ENCODE peak calls at places on chromosome 1, in ten cellular contexts. F is SJSA1, R is K562, W is aorta, M is bronchial epithelial cell, T is mucosa of descending colon, U is ovary, D is SJCRH30, N is tibial artery, V is heart left ventricle. H is an unnamed sample. For H3K36me3, the result is how much of the 10 kb centered on the place peaks cover.

GRCh38 chr1:187001198-187001904 is 172.6 kb downstream of the PLA2G4A start:
- DNase-seq in M (peak), R (no peak), D (no peak), U (no peak), V (no peak), N (no peak), T (no peak), W (no peak), F (no peak), H (no peak)

GRCh38 chr1:159990005-159990404 is 36.0 kb upstream of the SLAMF9 start:
- DNase-seq in F (no peak), R (no peak), T (no peak), D (no peak), V (no peak), M (no peak), N (no peak), U (no peak), W (no peak), H (no peak)

GRCh38 chr1:19315378-19316206 is 3.5 kb downstream of the SLC66A1 start:
- DNase-seq in F (no peak), R (no peak), V (no peak), W (no peak), U (no peak), D (no peak), M (peak), N (no peak), T (no peak), H (no peak)

GRCh38 chr1:151512326-151512725 is 1.1 kb downstream of the CGN start:
- DNase-seq in R (no peak), W (no peak), F (no peak), N (no peak), M (peak), T (no peak), D (no peak), U (no peak), V (no peak), H (no peak)

GRCh38 chr1:188822248-188822647 is 1655.4 kb downstream of the BRINP3 start:
- DNase-seq in N (no peak), M (no peak), U (no peak), F (no peak), R (no peak), V (no peak), T (no peak), D (peak), W (no peak), H (no peak)

GRCh38 chr1:224090116-224090515 is 23.8 kb upstream of the FBXO28 start:
- DNase-seq in U (no peak), V (no peak), W (no peak), N (no peak), D (no peak), T (no peak), R (no peak), M (no peak), F (no peak), H (no peak)

GRCh38 chr1:172980456-172980855 is 70.3 kb downstream of the TNFSF18 start:
- DNase-seq in N (no peak), F (peak), D (no peak), M (peak), U (no peak), V (no peak), W (no peak), R (no peak), T (no peak), H (no peak)

GRCh38 chr1:235357485-235358378 is 9.5 kb upstream of the TBCE start:
- DNase-seq in U (no peak), F (no peak), R (no peak), T (no peak), W (no peak), D (peak), M (no peak), N (no peak), V (no peak), H (peak)

GRCh38 chr1:147781056-147781471 is 20.7 kb upstream of the GJA5 start:
- DNase-seq in R (no peak), V (no peak), F (no peak), M (peak), T (no peak), U (no peak), W (no peak), N (no peak), D (no peak), H (no peak)

GRCh38 chr1:112605633-112606327 is 13.2 kb downstream of the ST7L start:
- DNase-seq in V (no peak), W (no peak), U (no peak), R (no peak), D (no peak), N (no peak), T (no peak), M (peak), F (peak), H (no peak)

GRCh38 chr1:243796016-243796415 is 54.0 kb downstream of the AKT3 start:
- DNase-seq in V (no peak), T (no peak), W (no peak), D (no peak), R (no peak), F (no peak), U (no peak), M (no peak), N (no peak), H (no peak)

GRCh38 chr1:55184859-55185258 is 30.3 kb downstream of the USP24 start:
- DNase-seq in V (no peak), F (no peak), W (no peak), D (no peak), U (no peak), T (no peak), N (no peak), M (no peak), R (no peak), H (no peak)

GRCh38 chr1:209805341-209805781 is 581 bp downstream of the IRF6 start:
- DNase-seq in U (no peak), R (no peak), M (peak), D (no peak), N (no peak), F (no peak), T (peak), W (no peak), V (no peak), H (no peak)

DNA sequence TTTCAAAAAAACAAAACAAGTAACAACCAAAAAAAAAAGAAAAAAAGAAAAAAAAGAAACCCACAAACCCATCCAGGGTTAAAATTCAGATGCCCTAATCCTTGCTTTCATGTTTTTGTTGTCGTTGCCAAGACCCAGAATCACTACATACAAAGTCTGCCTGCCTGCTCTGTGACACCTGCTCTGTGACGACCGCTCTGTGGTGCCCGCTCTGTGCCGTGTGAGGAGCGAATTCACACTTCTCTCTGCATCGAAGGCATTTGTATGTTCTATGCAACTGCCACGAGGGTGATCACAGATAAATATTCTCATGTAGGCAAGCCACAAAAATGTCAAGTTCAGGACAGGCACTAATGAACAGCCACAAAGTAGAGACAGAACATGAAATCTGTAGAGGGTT is 178.6 kb downstream of the SLC45A1 start:
- DNase-seq in F (no peak), T (no peak), W (no peak), R (no peak), V (no peak), N (no peak), U (no peak), M (no peak), D (no peak), H (no peak)
- H3K36me3 ChIP-seq in F (under half), T (under half), W (under half), R (half or more), V (half or more), N (under half), U (under half), M (under half), D (under half), H (under half)

GRCh38 chr1:53061859-53062714 is at the start of gene PODN:
- DNase-seq in D (peak), F (no peak), N (peak), R (peak), T (no peak), V (peak), M (no peak), U (peak), W (peak), H (no peak)

GRCh38 chr1:53060580-53060979 is 1.4 kb upstream of the PODN start:
- DNase-seq in V (no peak), W (peak), N (peak), U (no peak), M (no peak), F (no peak), T (no peak), R (no peak), D (no peak), H (no peak)

GRCh38 chr1:53063744-53064515 is 1.9 kb downstream of the PODN start:
- DNase-seq in F (no peak), U (peak), D (peak), T (no peak), W (no peak), V (peak), N (peak), M (no peak), R (no peak), H (no peak)

GRCh38 chr1:53062731-53063591 is 948 bp downstream of the PODN start:
- DNase-seq in N (no peak), T (no peak), D (no peak), U (peak), R (no peak), F (no peak), W (peak), M (no peak), V (peak), H (no peak)

GRCh38 chr1:53061123-53061858 is 722 bp upstream of the PODN start:
- DNase-seq in V (peak), R (no peak), D (peak), U (peak), M (no peak), N (peak), T (no peak), W (peak), F (no peak), H (no peak)
- H3K4me3 ChIP-seq in V (peak), R (no peak), D (peak), U (peak), M (no peak), N (peak), T (no peak), W (peak), F (peak), H (peak)

GRCh38 chr1:228397966-228398365 is 8.7 kb downstream of the TRIM11 start:
- DNase-seq in M (no peak), U (peak), N (no peak), W (no peak), V (no peak), R (no peak), F (no peak), D (no peak), T (no peak), H (no peak)

GRCh38 chr1:228400692-228401454 is 5.8 kb downstream of the TRIM11 start:
- DNase-seq in F (no peak), N (no peak), R (no peak), M (no peak), T (no peak), D (no peak), V (no peak), W (no peak), U (no peak), H (no peak)

GRCh38 chr1:228400237-228400651 is 6.4 kb downstream of the TRIM11 start:
- DNase-seq in W (no peak), M (no peak), V (no peak), F (no peak), N (no peak), R (no peak), D (no peak), U (no peak), T (no peak), H (no peak)

GRCh38 chr1:228398741-228399461 is 7.7 kb downstream of the TRIM11 start:
- DNase-seq in D (no peak), T (no peak), R (no peak), M (no peak), U (peak), W (no peak), F (no peak), N (no peak), V (no peak), H (no peak)

DNA sequence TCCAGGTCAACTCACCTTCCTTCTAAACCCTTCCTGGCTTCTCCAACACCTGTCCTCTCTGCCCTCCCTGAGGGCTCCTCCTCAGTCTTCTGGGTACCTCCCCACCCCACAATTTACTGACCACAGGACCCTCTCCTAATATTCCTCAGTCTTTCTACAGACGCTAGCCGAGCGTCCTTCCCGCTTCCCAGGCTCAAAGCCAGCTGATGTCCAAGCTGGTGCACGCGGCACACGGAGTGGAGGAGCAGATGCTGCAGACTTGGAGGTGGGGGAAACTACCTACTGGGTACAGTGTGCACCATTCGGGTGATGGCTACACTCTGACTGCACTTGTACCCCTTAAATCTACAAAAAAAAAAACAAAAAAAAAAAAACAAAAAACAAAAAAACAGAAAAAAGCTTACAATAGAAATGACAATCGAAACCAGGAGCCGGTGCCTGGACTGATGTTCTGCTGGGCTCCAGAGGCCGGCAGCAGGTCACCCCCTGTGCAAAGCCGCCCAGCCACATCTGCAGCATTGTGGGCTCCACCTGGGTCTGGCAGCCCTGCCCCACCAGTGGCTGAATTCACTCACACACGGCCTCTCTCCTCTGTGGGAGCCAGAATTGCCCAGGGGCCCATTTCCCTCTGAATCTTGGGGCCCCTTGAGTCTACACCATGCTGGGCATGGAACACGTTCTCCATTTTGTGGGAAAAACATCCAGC is 7.0 kb downstream of the TRIM11 start:
- DNase-seq in V (no peak), W (no peak), F (no peak), U (no peak), D (no peak), R (no peak), M (no peak), N (no peak), T (no peak), H (no peak)
- H3K36me3 ChIP-seq in V (half or more), W (under half), F (half or more), U (under half), D (half or more), R (half or more), M (under half), N (half or more), T (under half), H (half or more)

DNA sequence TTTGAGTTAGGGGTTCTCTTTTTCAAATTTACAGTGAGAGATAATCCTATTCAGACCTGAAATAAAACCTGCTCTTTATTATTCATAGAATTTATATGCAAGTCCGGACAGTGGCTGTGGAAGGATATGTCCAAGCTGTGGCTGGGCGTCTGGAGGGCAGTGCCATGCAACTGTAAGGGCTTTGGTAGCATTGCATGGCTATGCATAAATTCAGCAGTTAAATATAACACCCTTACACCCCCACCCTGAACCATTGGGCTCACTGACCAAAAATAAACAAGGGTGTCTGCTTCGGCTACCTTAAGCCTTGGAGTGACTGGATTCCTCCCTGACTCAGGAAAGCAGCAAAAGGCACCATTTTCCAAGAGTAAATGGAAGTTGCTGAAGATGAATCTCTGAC is 5.4 kb downstream of the CHTOP start:
- DNase-seq in V (no peak), N (no peak), F (no peak), W (no peak), U (no peak), T (no peak), D (no peak), R (no peak), M (no peak), H (no peak)
- H3K4me3 ChIP-seq in V (no peak), N (no peak), F (no peak), W (no peak), U (no peak), T (no peak), D (no peak), R (no peak), M (no peak), H (no peak)

GRCh38 chr1:27303509-27303908 is 18.5 kb upstream of the TMEM222 start:
- DNase-seq in N (no peak), D (no peak), T (no peak), W (no peak), V (no peak), U (no peak), F (no peak), M (no peak), R (no peak), H (no peak)
- H3K36me3 ChIP-seq in N (half or more), D (under half), T (under half), W (under half), V (half or more), U (under half), F (under half), M (under half), R (under half), H (under half)

GRCh38 chr1:16151200-16151708 is 4.6 kb downstream of the EPHA2 start:
- DNase-seq in N (no peak), F (no peak), D (peak), W (no peak), U (no peak), T (no peak), M (no peak), V (peak), R (peak), H (no peak)
- H3K4me3 ChIP-seq in N (no peak), F (no peak), D (no peak), W (no peak), U (no peak), T (no peak), M (no peak), V (no peak), R (no peak), H (no peak)

GRCh38 chr1:201001962-201002361 is 21.6 kb downstream of the KIF21B start:
- DNase-seq in T (no peak), D (no peak), F (no peak), V (no peak), N (no peak), R (no peak), W (no peak), U (no peak), M (no peak), H (no peak)
- H3K36me3 ChIP-seq in T (under half), D (under half), F (under half), V (under half), N (under half), R (under half), W (under half), U (under half), M (under half), H (under half)

DNA sequence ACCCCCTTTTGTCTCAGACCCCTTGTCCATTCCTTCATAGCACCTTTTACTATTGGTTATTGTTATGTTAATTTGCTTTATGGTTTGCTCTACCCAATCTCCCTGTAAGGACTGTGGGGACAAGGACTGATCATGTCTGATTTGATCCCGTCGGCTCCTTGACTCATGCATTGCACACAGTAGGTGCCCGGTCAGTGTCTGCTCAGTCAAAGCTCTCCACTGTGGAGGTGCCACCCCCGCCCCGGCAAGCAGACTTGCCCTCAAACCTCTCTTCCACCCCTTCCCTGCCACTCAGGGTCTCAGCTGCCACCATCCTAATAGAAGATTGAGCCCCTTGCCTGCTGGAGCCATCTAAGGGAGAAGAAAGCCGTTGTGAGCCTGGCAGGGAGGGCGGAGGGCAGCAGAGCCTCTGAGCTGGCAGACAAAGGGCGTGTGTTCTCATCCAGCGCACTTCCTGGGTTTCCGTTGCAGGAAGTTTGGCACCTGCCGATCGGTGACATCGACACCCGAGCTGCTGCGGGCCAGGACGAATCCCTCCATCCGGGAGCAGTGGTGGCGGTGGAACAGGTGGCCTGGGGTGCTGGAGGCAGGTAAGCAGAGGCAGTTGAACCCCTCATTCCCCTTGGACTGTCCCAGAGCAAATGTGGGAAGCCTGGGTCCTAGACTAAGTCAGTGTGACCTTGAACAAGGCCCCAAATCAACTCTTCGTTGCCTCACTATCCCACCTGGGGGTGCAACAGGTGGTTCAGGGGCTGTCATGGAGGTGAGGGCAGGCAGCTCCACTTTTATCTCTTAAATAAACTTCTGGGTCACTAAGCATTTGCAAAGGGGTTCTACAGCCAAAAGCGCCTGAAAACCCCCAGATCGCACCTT is 2.2 kb upstream of the FBLIM1 start:
- DNase-seq in D (peak), U (no peak), W (peak), N (no peak), T (peak), R (no peak), F (no peak), M (peak), V (no peak), H (peak)
- H3K4me3 ChIP-seq in D (no peak), U (no peak), W (peak), N (peak), T (peak), R (no peak), F (no peak), M (no peak), V (no peak), H (no peak)

GRCh38 chr1:53264048-53264447 is 25.7 kb upstream of the MAGOH start:
- DNase-seq in U (no peak), F (no peak), N (no peak), T (no peak), M (no peak), W (no peak), V (no peak), R (no peak), D (no peak), H (no peak)
- H3K36me3 ChIP-seq in U (under half), F (half or more), N (under half), T (under half), M (under half), W (under half), V (under half), R (half or more), D (under half), H (half or more)

H was measured in HAP-1.